ENCODE peak calls at places on chromosomes 11 and 22, in ten cellular contexts. T, K, U, X, H, C, B, M, W and I are unnamed samples. For H3K4me1 and H3K36me3, the result is how much of the 10 kb centered on the place peaks cover.

GRCh38 chr22:24106385-24107381 is 74.6 kb upstream of the SUSD2 start:
- DNase-seq in T (peak), K (no peak), U (peak), X (peak), H (peak), C (peak), B (no peak), M (no peak), W (peak), I (peak)

GRCh38 chr11:74783241-74783871 is 34.7 kb downstream of the RNF169 start:
- DNase-seq in T (no peak), K (no peak), U (no peak), X (no peak), H (no peak), C (peak), B (no peak), M (no peak), W (no peak), I (peak)

GRCh38 chr11:8033791-8034585 is 46.9 kb downstream of the EIF3F start:
- DNase-seq in T (no peak), K (no peak), U (no peak), X (no peak), H (no peak), C (no peak), B (no peak), M (no peak), W (no peak), I (no peak)

GRCh38 chr22:44755956-44756361 is 3.6 kb downstream of the ARHGAP8 start:
- DNase-seq in T (peak), K (no peak), U (no peak), X (peak), H (peak), C (no peak), B (no peak), M (peak), W (no peak), I (no peak)

GRCh38 chr22:29615705-29616104 is 12.3 kb downstream of the NF2 start:
- DNase-seq in T (no peak), K (no peak), U (no peak), X (no peak), H (no peak), C (no peak), B (no peak), M (no peak), W (no peak), I (no peak)

GRCh38 chr11:70628881-70629844 is 230.8 kb downstream of the CTTN start:
- DNase-seq in T (peak), K (peak), U (no peak), X (peak), H (no peak), C (peak), B (no peak), M (no peak), W (peak), I (no peak)

GRCh38 chr22:35275580-35275979 is 18.3 kb downstream of the HMGXB4 start:
- DNase-seq in T (no peak), K (no peak), U (no peak), X (no peak), H (no peak), C (no peak), B (no peak), M (no peak), W (no peak), I (no peak)

GRCh38 chr11:68031136-68031459 is 617 bp downstream of the NDUFS8 start:
- DNase-seq in T (no peak), K (no peak), U (no peak), X (no peak), H (no peak), C (no peak), B (no peak), M (no peak), W (no peak), I (peak)

GRCh38 chr11:1444321-1444720 is 42.3 kb downstream of the MOB2 start:
- DNase-seq in T (no peak), K (no peak), U (no peak), X (no peak), H (no peak), C (no peak), B (no peak), M (no peak), W (no peak), I (no peak)

GRCh38 chr11:45843158-45843924 is 3.9 kb upstream of the CRY2 start:
- DNase-seq in T (peak), K (peak), U (peak), X (peak), H (peak), C (peak), B (peak), M (peak), W (peak), I (peak)

GRCh38 chr11:48109046-48109666 is 107.5 kb upstream of the OR4B1 start:
- DNase-seq in T (no peak), K (peak), U (no peak), X (no peak), H (peak), C (no peak), B (no peak), M (no peak), W (no peak), I (peak)

GRCh38 chr11:15670520-15671070 is 555.9 kb downstream of the INSC start:
- DNase-seq in T (no peak), K (no peak), U (no peak), X (no peak), H (no peak), C (peak), B (peak), M (no peak), W (no peak), I (no peak)

GRCh38 chr11:3159296-3160190 is 5.6 kb downstream of the OSBPL5 start:
- DNase-seq in T (peak), K (no peak), U (no peak), X (peak), H (peak), C (no peak), B (peak), M (peak), W (peak), I (peak)

GRCh38 chr22:43826142-43827093 is 14.3 kb upstream of the EFCAB6 start:
- DNase-seq in T (no peak), K (no peak), U (no peak), X (no peak), H (no peak), C (no peak), B (no peak), M (peak), W (no peak), I (peak)

GRCh38 chr11:116776522-116776984 is 3.8 kb upstream of the BUD13 start:
- DNase-seq in T (no peak), K (no peak), U (no peak), X (no peak), H (no peak), C (no peak), B (no peak), M (no peak), W (no peak), I (no peak)

GRCh38 chr11:124724854-124725718 is 14.7 kb upstream of the NRGN start:
- DNase-seq in T (peak), K (no peak), U (no peak), X (no peak), H (no peak), C (no peak), B (peak), M (no peak), W (peak), I (no peak)

GRCh38 chr11:5013012-5013411 is 18.4 kb downstream of the OR51L1 start:
- DNase-seq in T (no peak), K (no peak), U (no peak), X (no peak), H (no peak), C (no peak), B (no peak), M (no peak), W (no peak), I (no peak)

GRCh38 chr11:83150450-83150849 is 6.5 kb upstream of the PCF11 start:
- DNase-seq in T (no peak), K (no peak), U (no peak), X (no peak), H (no peak), C (no peak), B (no peak), M (no peak), W (no peak), I (no peak)

GRCh38 chr22:23126165-23127054 is 15.4 kb downstream of the RSPH14 start:
- DNase-seq in T (no peak), K (peak), U (no peak), X (peak), H (no peak), C (no peak), B (no peak), M (no peak), W (no peak), I (no peak)

GRCh38 chr22:44571566-44572413 is 73.8 kb upstream of the RTL6 start:
- DNase-seq in T (no peak), K (no peak), U (no peak), X (peak), H (no peak), C (no peak), B (no peak), M (no peak), W (no peak), I (no peak)

GRCh38 chr11:31796523-31797226 is 14.4 kb downstream of the PAX6 start:
- DNase-seq in T (no peak), K (no peak), U (no peak), X (no peak), H (no peak), C (no peak), B (no peak), M (no peak), W (no peak), I (no peak)

GRCh38 chr22:40979871-40980270 is 28.7 kb downstream of the RBX1 start:
- DNase-seq in T (no peak), K (no peak), U (no peak), X (peak), H (no peak), C (no peak), B (no peak), M (no peak), W (no peak), I (no peak)

GRCh38 chr11:12684821-12685220 is 10.6 kb downstream of the TEAD1 start:
- DNase-seq in T (peak), K (peak), U (no peak), X (no peak), H (peak), C (no peak), B (no peak), M (no peak), W (no peak), I (no peak)

DNA sequence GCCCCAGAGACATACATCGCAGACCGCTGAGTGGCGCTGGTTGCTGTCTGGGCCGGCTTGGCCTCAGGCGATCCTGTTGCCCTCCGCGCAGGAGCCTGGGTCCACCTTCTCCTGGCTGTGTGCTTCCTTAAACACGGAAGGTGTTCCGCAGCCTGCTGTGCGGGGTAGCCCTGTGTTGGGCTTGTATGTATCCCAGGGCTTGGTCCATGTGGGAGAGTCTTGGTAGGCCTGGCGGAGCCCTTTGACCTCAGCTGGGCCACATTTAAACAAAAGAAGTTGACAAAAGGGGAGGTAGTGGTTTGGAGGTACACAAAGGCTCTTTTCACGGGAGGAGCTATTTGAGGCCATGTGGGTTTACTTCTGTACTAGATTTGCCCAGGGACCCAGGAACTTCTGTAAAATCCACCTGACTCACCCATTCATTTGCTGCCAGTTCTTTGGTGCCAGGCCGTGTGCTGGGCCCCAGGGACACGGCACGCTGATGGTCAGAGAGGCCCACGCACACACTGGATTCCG is 11.0 kb upstream of the GRAMD4 start:
- DNase-seq in T (peak), K (no peak), U (no peak), X (peak), H (no peak), C (no peak), B (no peak), M (no peak), W (no peak), I (no peak)
- H3K4me3 ChIP-seq in T (no peak), K (no peak), U (no peak), X (no peak), H (no peak), C (no peak), B (no peak), M (no peak), W (no peak), I (no peak)

GRCh38 chr22:36383110-36383581 is 4.6 kb downstream of the MYH9 start:
- DNase-seq in T (peak), K (no peak), U (peak), X (no peak), H (no peak), C (no peak), B (no peak), M (no peak), W (no peak), I (peak)
- H3K4me1 ChIP-seq in T (under half), K (under half), U (half or more), X (under half), H (under half), C (half or more), B (under half), M (under half), W (half or more), I (under half)

GRCh38 chr11:94820480-94820879 is 52.3 kb downstream of the AMOTL1 start:
- DNase-seq in T (no peak), K (no peak), U (no peak), X (no peak), H (no peak), C (no peak), B (no peak), M (no peak), W (no peak), I (no peak)
- H3K36me3 ChIP-seq in T (under half), K (under half), U (under half), X (under half), H (under half), C (under half), B (under half), M (under half), W (half or more), I (under half)

GRCh38 chr11:112961751-112962747 is 829 bp downstream of the NCAM1 start:
- DNase-seq in T (peak), K (no peak), U (no peak), X (peak), H (peak), C (peak), B (peak), M (peak), W (peak), I (peak)

GRCh38 chr11:112962854-112963367 is 1.7 kb downstream of the NCAM1 start:
- DNase-seq in T (peak), K (no peak), U (no peak), X (peak), H (peak), C (peak), B (peak), M (peak), W (peak), I (peak)

GRCh38 chr11:112965601-112966125 is 4.4 kb downstream of the NCAM1 start:
- DNase-seq in T (no peak), K (no peak), U (no peak), X (no peak), H (no peak), C (no peak), B (peak), M (no peak), W (no peak), I (no peak)

GRCh38 chr11:112961146-112961668 is at the start of gene NCAM1:
- DNase-seq in T (peak), K (peak), U (no peak), X (peak), H (peak), C (peak), B (peak), M (peak), W (peak), I (peak)

GRCh38 chr11:112963368-112963955 is 2.2 kb downstream of the NCAM1 start:
- DNase-seq in T (no peak), K (no peak), U (no peak), X (peak), H (peak), C (no peak), B (peak), M (no peak), W (no peak), I (no peak)
- H3K4me3 ChIP-seq in T (peak), K (no peak), U (no peak), X (peak), H (peak), C (peak), B (peak), M (no peak), W (peak), I (no peak)

GRCh38 chr11:118612378-118612777 is 5.0 kb downstream of the PHLDB1 start:
- DNase-seq in T (no peak), K (no peak), U (no peak), X (no peak), H (peak), C (peak), B (no peak), M (peak), W (peak), I (peak)

GRCh38 chr11:118610773-118611432 is 3.5 kb downstream of the PHLDB1 start:
- DNase-seq in T (peak), K (peak), U (peak), X (peak), H (peak), C (peak), B (peak), M (peak), W (peak), I (peak)

GRCh38 chr11:118608268-118609214 is 1.1 kb downstream of the PHLDB1 start:
- DNase-seq in T (peak), K (peak), U (peak), X (peak), H (peak), C (peak), B (peak), M (peak), W (peak), I (peak)

GRCh38 chr11:118609380-118610219 is 2.2 kb downstream of the PHLDB1 start:
- DNase-seq in T (no peak), K (no peak), U (peak), X (no peak), H (peak), C (peak), B (no peak), M (peak), W (no peak), I (peak)

DNA sequence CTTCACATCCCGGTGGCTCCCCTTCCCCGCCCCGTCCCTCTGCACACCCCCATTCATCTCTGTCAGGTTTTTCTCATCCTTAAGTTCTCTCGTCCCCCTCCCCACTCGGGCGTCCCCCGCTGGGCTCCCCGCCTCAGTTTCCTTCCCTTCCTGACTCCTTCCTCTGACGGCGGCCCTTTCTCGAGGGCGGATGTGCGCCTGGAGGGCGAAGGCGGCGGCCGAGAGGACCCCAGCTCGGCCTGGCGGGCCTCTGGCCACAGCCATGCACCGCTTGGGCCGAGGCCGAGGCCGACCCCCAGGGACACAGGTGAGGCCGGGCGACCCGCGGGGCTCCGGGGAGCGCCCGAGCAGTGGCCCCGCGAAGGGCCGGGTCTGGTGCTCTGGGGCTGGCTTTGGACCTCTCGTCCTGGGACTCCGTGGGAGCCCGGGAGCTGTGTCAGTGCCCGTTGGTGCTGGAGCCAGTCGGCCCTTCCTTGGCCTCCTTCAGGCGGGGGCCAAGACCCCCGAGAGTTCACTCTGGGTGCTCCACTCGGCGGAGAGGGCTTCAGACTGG is 2.9 kb downstream of the PHLDB1 start:
- DNase-seq in T (no peak), K (no peak), U (no peak), X (no peak), H (no peak), C (peak), B (no peak), M (no peak), W (no peak), I (no peak)
- H3K4me1 ChIP-seq in T (under half), K (under half), U (under half), X (under half), H (under half), C (under half), B (under half), M (under half), W (under half), I (under half)

GRCh38 chr11:102368472-102368871 is 21.5 kb downstream of the BIRC2 start:
- DNase-seq in T (no peak), K (no peak), U (no peak), X (no peak), H (no peak), C (no peak), B (no peak), M (no peak), W (no peak), I (no peak)

GRCh38 chr11:102364991-102365390 is 18.0 kb downstream of the BIRC2 start:
- DNase-seq in T (no peak), K (no peak), U (no peak), X (no peak), H (no peak), C (no peak), B (no peak), M (no peak), W (no peak), I (no peak)

DNA sequence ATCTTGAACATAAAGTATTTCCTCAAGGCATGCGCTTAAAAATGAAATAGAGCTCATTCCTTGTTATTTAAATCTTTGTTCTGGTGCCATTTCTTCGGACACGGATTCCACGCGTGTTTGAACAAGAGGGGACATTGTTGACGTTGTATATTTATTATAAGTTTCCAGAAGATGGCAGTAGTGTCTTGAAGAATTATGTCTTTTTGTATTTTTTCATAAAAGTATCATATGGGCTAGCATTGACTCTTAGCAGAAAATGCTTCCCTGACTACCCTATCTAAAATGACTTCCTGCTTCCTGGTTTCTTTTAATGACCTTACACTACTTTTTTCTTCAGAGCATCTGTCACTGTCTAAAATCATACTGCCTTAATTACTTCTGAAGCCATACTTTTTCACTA is 20.4 kb downstream of the BIRC2 start:
- DNase-seq in T (no peak), K (peak), U (no peak), X (no peak), H (no peak), C (no peak), B (no peak), M (no peak), W (no peak), I (peak)
- H3K36me3 ChIP-seq in T (under half), K (half or more), U (under half), X (half or more), H (under half), C (under half), B (under half), M (under half), W (half or more), I (under half)

GRCh38 chr11:86670179-86670578 is 2.2 kb downstream of the ME3 start:
- DNase-seq in T (no peak), K (no peak), U (no peak), X (no peak), H (peak), C (no peak), B (no peak), M (no peak), W (no peak), I (peak)
- H3K4me3 ChIP-seq in T (no peak), K (no peak), U (no peak), X (no peak), H (no peak), C (no peak), B (no peak), M (no peak), W (no peak), I (no peak)